ENCODE peak calls at places on chromosome 1, in four cellular contexts. One of them, this sample, is unnamed.

GRCh38 chr1:248850124-248850523 is 8.8 kb downstream of the ZNF692 start:
- ATAC-seq in activated T-cell treated with anti-CD3 and anti-CD28 coated beads, Interleukin-2, amount 50 U/mL, for 4 hours: no peak
- ATAC-seq in Right ventricle myocardium superior: no peak
- ATAC-seq in activated CD4-positive, CD25-positive, alpha-beta regulatory T cell treated with anti-CD3 and anti-CD28 coated beads, Interleukin-2, amount 50 U/mL, for 24 hours: no peak
- ATAC-seq in this sample: no peak

GRCh38 chr1:44249543-44249942 is 36.3 kb downstream of the DMAP1 start:
- ATAC-seq in Right ventricle myocardium superior: no peak
- ATAC-seq in activated CD4-positive, CD25-positive, alpha-beta regulatory T cell treated with anti-CD3 and anti-CD28 coated beads, Interleukin-2, amount 50 U/mL, for 24 hours: no peak
- ATAC-seq in activated T-cell treated with anti-CD3 and anti-CD28 coated beads, Interleukin-2, amount 50 U/mL, for 4 hours: no peak
- ATAC-seq in this sample: no peak

GRCh38 chr1:157626099-157626498 is 28.2 kb upstream of the FCRL4 start:
- ATAC-seq in activated CD4-positive, CD25-positive, alpha-beta regulatory T cell treated with anti-CD3 and anti-CD28 coated beads, Interleukin-2, amount 50 U/mL, for 24 hours: peak
- ATAC-seq in Right ventricle myocardium superior: no peak
- ATAC-seq in activated T-cell treated with anti-CD3 and anti-CD28 coated beads, Interleukin-2, amount 50 U/mL, for 4 hours: peak
- ATAC-seq in this sample: peak

GRCh38 chr1:62794047-62794446 is 10.1 kb downstream of the ATG4C start:
- ATAC-seq in activated CD4-positive, CD25-positive, alpha-beta regulatory T cell treated with anti-CD3 and anti-CD28 coated beads, Interleukin-2, amount 50 U/mL, for 24 hours: no peak
- ATAC-seq in Right ventricle myocardium superior: no peak
- ATAC-seq in activated T-cell treated with anti-CD3 and anti-CD28 coated beads, Interleukin-2, amount 50 U/mL, for 4 hours: no peak
- ATAC-seq in this sample: peak

GRCh38 chr1:175887981-175888428 is 144.6 kb upstream of the TNR start:
- ATAC-seq in Right ventricle myocardium superior: peak
- ATAC-seq in activated CD4-positive, CD25-positive, alpha-beta regulatory T cell treated with anti-CD3 and anti-CD28 coated beads, Interleukin-2, amount 50 U/mL, for 24 hours: peak
- ATAC-seq in activated T-cell treated with anti-CD3 and anti-CD28 coated beads, Interleukin-2, amount 50 U/mL, for 4 hours: peak
- ATAC-seq in this sample: peak

GRCh38 chr1:167060141-167061072 is 29.8 kb downstream of the GPA33 start:
- ATAC-seq in Right ventricle myocardium superior: no peak
- ATAC-seq in activated CD4-positive, CD25-positive, alpha-beta regulatory T cell treated with anti-CD3 and anti-CD28 coated beads, Interleukin-2, amount 50 U/mL, for 24 hours: no peak
- ATAC-seq in activated T-cell treated with anti-CD3 and anti-CD28 coated beads, Interleukin-2, amount 50 U/mL, for 4 hours: no peak
- ATAC-seq in this sample: no peak

GRCh38 chr1:212621830-212622315 is 13.3 kb downstream of the ATF3 start:
- ATAC-seq in activated T-cell treated with anti-CD3 and anti-CD28 coated beads, Interleukin-2, amount 50 U/mL, for 4 hours: no peak
- ATAC-seq in activated CD4-positive, CD25-positive, alpha-beta regulatory T cell treated with anti-CD3 and anti-CD28 coated beads, Interleukin-2, amount 50 U/mL, for 24 hours: no peak
- ATAC-seq in Right ventricle myocardium superior: no peak
- ATAC-seq in this sample: no peak

GRCh38 chr1:178532392-178532791 is 19.5 kb downstream of the TEX35 start:
- ATAC-seq in activated T-cell treated with anti-CD3 and anti-CD28 coated beads, Interleukin-2, amount 50 U/mL, for 4 hours: peak
- ATAC-seq in Right ventricle myocardium superior: peak
- ATAC-seq in activated CD4-positive, CD25-positive, alpha-beta regulatory T cell treated with anti-CD3 and anti-CD28 coated beads, Interleukin-2, amount 50 U/mL, for 24 hours: peak
- ATAC-seq in this sample: peak

GRCh38 chr1:41776896-41777431 is 141.8 kb downstream of the HIVEP3 start:
- ATAC-seq in activated T-cell treated with anti-CD3 and anti-CD28 coated beads, Interleukin-2, amount 50 U/mL, for 4 hours: no peak
- ATAC-seq in Right ventricle myocardium superior: peak
- ATAC-seq in activated CD4-positive, CD25-positive, alpha-beta regulatory T cell treated with anti-CD3 and anti-CD28 coated beads, Interleukin-2, amount 50 U/mL, for 24 hours: no peak
- ATAC-seq in this sample: no peak

GRCh38 chr1:202149566-202149965 is 5.0 kb upstream of the ARL8A start:
- ATAC-seq in activated T-cell treated with anti-CD3 and anti-CD28 coated beads, Interleukin-2, amount 50 U/mL, for 4 hours: no peak
- ATAC-seq in Right ventricle myocardium superior: no peak
- ATAC-seq in activated CD4-positive, CD25-positive, alpha-beta regulatory T cell treated with anti-CD3 and anti-CD28 coated beads, Interleukin-2, amount 50 U/mL, for 24 hours: no peak
- ATAC-seq in this sample: no peak

GRCh38 chr1:169648709-169649108 is 18.8 kb upstream of the SELP start:
- ATAC-seq in activated CD4-positive, CD25-positive, alpha-beta regulatory T cell treated with anti-CD3 and anti-CD28 coated beads, Interleukin-2, amount 50 U/mL, for 24 hours: peak
- ATAC-seq in Right ventricle myocardium superior: no peak
- ATAC-seq in activated T-cell treated with anti-CD3 and anti-CD28 coated beads, Interleukin-2, amount 50 U/mL, for 4 hours: peak
- ATAC-seq in this sample: peak

GRCh38 chr1:111987502-111987901 is 2.0 kb downstream of the KCND3 start:
- ATAC-seq in activated CD4-positive, CD25-positive, alpha-beta regulatory T cell treated with anti-CD3 and anti-CD28 coated beads, Interleukin-2, amount 50 U/mL, for 24 hours: no peak
- ATAC-seq in Right ventricle myocardium superior: peak
- ATAC-seq in activated T-cell treated with anti-CD3 and anti-CD28 coated beads, Interleukin-2, amount 50 U/mL, for 4 hours: no peak
- ATAC-seq in this sample: no peak

GRCh38 chr1:247013391-247013790 is 5.5 kb upstream of the ZNF695 start:
- ATAC-seq in activated T-cell treated with anti-CD3 and anti-CD28 coated beads, Interleukin-2, amount 50 U/mL, for 4 hours: no peak
- ATAC-seq in activated CD4-positive, CD25-positive, alpha-beta regulatory T cell treated with anti-CD3 and anti-CD28 coated beads, Interleukin-2, amount 50 U/mL, for 24 hours: no peak
- ATAC-seq in Right ventricle myocardium superior: no peak
- ATAC-seq in this sample: no peak

This sample was measured in stimulated activated memory B cell treated with anti-CD40 and anti-IgM and Interleukin-4, amounts not matched to agents 10 μg/mL and 1 μg/mL and 100 μg/mL, for 72 hours.